ENCODE peak calls at places on chromosomes 6 and 20, in five cellular contexts. I, G, X, U and S are unnamed samples.

GRCh38 chr20:62776692-62777527 is 19.4 kb upstream of the MRGBP start:
- DNase-seq in I (peak; percentile 40), G (no peak), X (peak; percentile 46), U (no peak), S (no peak)

GRCh38 chr6:37338745-37339255 is 15.0 kb upstream of the RNF8 start:
- DNase-seq in I (no peak), G (no peak), X (no peak), U (no peak), S (no peak)

GRCh38 chr6:117206951-117207687 is 58.2 kb upstream of the VGLL2 start:
- DNase-seq in I (no peak), G (no peak), X (peak; percentile 49), U (peak; percentile 31), S (no peak)

GRCh38 chr20:62716198-62716940 is 7.7 kb downstream of the NTSR1 start:
- DNase-seq in I (peak; percentile 40), G (no peak), X (no peak), U (no peak), S (no peak)

GRCh38 chr6:5851261-5851757 is 155.4 kb downstream of the NRN1 start:
- DNase-seq in I (peak; percentile 64), G (no peak), X (peak; percentile 43), U (no peak), S (peak; percentile 35)

GRCh38 chr20:54070187-54070987 is at the start of gene BCAS1:
- DNase-seq in I (no peak), G (no peak), X (no peak), U (no peak), S (no peak)

GRCh38 chr6:38517005-38517404 is 122.7 kb downstream of the BTBD9 start:
- DNase-seq in I (no peak), G (no peak), X (peak; percentile 34), U (no peak), S (no peak)

GRCh38 chr20:56393133-56393472 is 658 bp downstream of the CSTF1 start:
- DNase-seq in I (no peak), G (no peak), X (peak; percentile 8), U (no peak), S (no peak)

GRCh38 chr6:157651731-157652490 is 171.1 kb upstream of the SNX9 start:
- DNase-seq in I (no peak), G (no peak), X (no peak), U (no peak), S (no peak)

GRCh38 chr6:158787395-158787794 is 31.8 kb downstream of the EZR start:
- DNase-seq in I (no peak), G (no peak), X (no peak), U (no peak), S (no peak)

GRCh38 chr6:116328528-116328903 is 42.2 kb upstream of the DSE start:
- DNase-seq in I (no peak), G (no peak), X (no peak), U (no peak), S (no peak)

GRCh38 chr20:35544436-35544835 is 2.6 kb downstream of the ERGIC3 start:
- DNase-seq in I (no peak), G (no peak), X (no peak), U (no peak), S (no peak)

GRCh38 chr6:138278326-138278725 is 60.0 kb upstream of the PBOV1 start:
- DNase-seq in I (no peak), G (no peak), X (peak; percentile 59), U (peak; percentile 9), S (no peak)

GRCh38 chr6:72579865-72580264 is 42.0 kb upstream of the KCNQ5 start:
- DNase-seq in I (no peak), G (no peak), X (peak; percentile 66), U (no peak), S (no peak)

GRCh38 chr6:113796040-113796439 is 61.1 kb upstream of the MARCKS start:
- DNase-seq in I (no peak), G (no peak), X (no peak), U (no peak), S (no peak)

GRCh38 chr6:34374112-34374907 is 18.2 kb downstream of the NUDT3 start:
- DNase-seq in I (no peak), G (no peak), X (no peak), U (no peak), S (no peak)

DNA sequence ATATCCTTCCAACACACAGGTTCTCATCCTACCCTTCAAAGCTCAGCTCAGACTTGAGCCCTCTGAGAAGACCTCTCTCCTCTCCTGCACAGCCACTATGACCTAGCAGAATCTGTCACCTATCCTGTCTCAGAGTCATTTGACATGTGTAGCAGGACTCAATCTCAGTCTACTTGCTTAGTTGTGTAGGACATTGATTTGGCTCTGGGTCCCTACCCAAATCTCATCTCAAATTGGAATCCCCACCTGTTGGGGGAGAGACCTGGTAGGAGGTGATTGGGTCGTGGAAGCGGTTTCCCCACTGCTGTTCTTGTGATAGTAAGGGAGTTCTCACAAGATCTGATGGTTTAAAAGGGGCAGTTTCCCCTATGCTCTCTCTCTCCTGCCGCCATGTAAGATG is 297.9 kb downstream of the CD83 start:
- DNase-seq in I (no peak), G (no peak), X (no peak), U (no peak), S (no peak)
- H3K4me3 ChIP-seq in I (no peak overlapping the region), G (no peak overlapping the region), X (no peak overlapping the region), U (no peak overlapping the region), S (no peak overlapping the region)

GRCh38 chr6:104959453-104959858 is 2.5 kb downstream of the LIN28B start:
- DNase-seq in I (no peak), G (no peak), X (no peak), U (no peak), S (no peak)
- H3K4me3 ChIP-seq in I (no peak overlapping the region), G (no peak overlapping the region), X (no peak overlapping the region), U (peak overlapping the region; percentile 49), S (no peak overlapping the region)

GRCh38 chr6:30790734-30791383 is 46.5 kb upstream of the IER3 start:
- DNase-seq in I (no peak), G (no peak), X (no peak), U (no peak), S (no peak)
- H3K4me3 ChIP-seq in I (no peak overlapping the region), G (no peak overlapping the region), X (no peak overlapping the region), U (no peak overlapping the region), S (no peak overlapping the region)

GRCh38 chr6:42338573-42339218 is 113.0 kb downstream of the TRERF1 start:
- DNase-seq in I (no peak), G (no peak), X (peak; percentile 95), U (no peak), S (no peak)
- H3K4me3 ChIP-seq in I (no peak overlapping the region), G (no peak overlapping the region), X (no peak overlapping the region), U (no peak overlapping the region), S (no peak overlapping the region)

GRCh38 chr6:107405002-107405401 is 54.4 kb downstream of the PDSS2 start:
- DNase-seq in I (no peak), G (no peak), X (no peak), U (no peak), S (no peak)
- H3K4me3 ChIP-seq in I (no peak overlapping the region), G (no peak overlapping the region), X (no peak overlapping the region), U (no peak overlapping the region), S (no peak overlapping the region)

DNA sequence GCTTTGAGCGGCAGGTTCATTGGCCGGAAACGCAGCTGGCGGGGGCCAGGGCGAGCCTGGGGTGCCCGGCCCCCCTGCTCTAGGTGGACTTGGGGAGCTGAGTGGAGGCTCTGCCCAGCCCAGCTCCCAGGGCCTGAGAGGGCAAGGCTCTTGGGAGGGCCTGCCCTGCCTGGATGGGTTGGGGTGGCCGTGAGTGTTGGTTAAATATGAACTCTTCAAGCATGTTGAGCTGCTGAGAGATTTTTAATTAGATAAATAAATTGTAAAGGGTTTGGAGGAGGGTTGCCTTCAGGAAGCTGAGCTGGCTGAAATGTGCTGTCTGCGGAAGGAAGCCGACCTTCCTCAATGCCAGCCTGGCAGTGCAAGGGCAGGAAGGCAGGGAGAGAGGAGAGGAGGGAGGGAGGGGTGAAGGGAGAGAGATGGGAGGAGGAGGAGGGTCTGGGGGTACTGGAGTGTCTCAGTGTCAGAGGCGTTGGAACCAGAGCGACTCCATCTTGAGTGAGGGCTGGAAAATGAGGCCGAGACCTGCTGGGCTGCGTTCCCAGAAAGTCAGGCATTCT is 39.4 kb upstream of the PMEPA1 start:
- DNase-seq in I (no peak), G (no peak), X (no peak), U (no peak), S (no peak)
- H3K4me3 ChIP-seq in I (peak overlapping the region; percentile 39), G (peak overlapping the region; percentile 19), X (no peak overlapping the region), U (no peak overlapping the region), S (peak overlapping the region; percentile 55)

DNA sequence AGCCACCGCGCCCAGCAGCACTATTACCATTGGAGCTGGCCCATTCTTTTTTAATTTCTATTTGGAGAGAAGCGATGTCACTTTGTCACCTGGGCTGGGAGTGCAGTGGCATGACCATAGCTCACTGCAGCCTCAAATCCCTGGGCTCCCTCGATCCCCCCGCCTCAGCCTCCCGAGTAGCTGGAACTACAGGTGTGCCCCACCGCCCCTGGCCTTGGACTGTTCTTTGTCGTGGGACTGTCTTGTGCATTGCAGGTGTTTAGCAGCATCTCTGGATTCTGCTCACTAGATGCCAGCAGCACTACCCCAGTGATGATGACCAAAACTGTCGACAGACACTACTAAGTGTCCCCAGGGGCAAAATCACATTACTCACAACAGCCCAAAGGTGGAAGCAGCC is 80.3 kb downstream of the PRND start:
- DNase-seq in I (no peak), G (no peak), X (no peak), U (no peak), S (no peak)
- H3K4me3 ChIP-seq in I (no peak overlapping the region), G (no peak overlapping the region), X (no peak overlapping the region), U (no peak overlapping the region), S (no peak overlapping the region)

GRCh38 chr20:16518784-16519084 is 54.5 kb downstream of the KIF16B start:
- DNase-seq in I (no peak), G (no peak), X (no peak), U (no peak), S (no peak)

GRCh38 chr20:16518068-16518783 is 55.0 kb downstream of the KIF16B start:
- DNase-seq in I (no peak), G (no peak), X (peak; percentile 71), U (peak; percentile 9), S (no peak)

GRCh38 chr20:16514145-16514544 is 59.1 kb downstream of the KIF16B start:
- DNase-seq in I (no peak), G (no peak), X (no peak), U (no peak), S (no peak)
- H3K4me3 ChIP-seq in I (no peak overlapping the region), G (no peak overlapping the region), X (no peak overlapping the region), U (no peak overlapping the region), S (no peak overlapping the region)

GRCh38 chr6:75349262-75349984 is 64.8 kb upstream of the TMEM30A start:
- DNase-seq in I (no peak), G (peak; percentile 28), X (peak; percentile 14), U (peak; percentile 68), S (peak; percentile 36)

GRCh38 chr6:75350808-75351207 is 66.2 kb upstream of the TMEM30A start:
- DNase-seq in I (no peak), G (no peak), X (no peak), U (no peak), S (no peak)

GRCh38 chr6:75347797-75348610 is 63.4 kb upstream of the TMEM30A start:
- DNase-seq in I (no peak), G (no peak), X (no peak), U (no peak), S (no peak)

GRCh38 chr6:75350156-75350555 is 65.6 kb upstream of the TMEM30A start:
- DNase-seq in I (no peak), G (no peak), X (no peak), U (no peak), S (no peak)

DNA sequence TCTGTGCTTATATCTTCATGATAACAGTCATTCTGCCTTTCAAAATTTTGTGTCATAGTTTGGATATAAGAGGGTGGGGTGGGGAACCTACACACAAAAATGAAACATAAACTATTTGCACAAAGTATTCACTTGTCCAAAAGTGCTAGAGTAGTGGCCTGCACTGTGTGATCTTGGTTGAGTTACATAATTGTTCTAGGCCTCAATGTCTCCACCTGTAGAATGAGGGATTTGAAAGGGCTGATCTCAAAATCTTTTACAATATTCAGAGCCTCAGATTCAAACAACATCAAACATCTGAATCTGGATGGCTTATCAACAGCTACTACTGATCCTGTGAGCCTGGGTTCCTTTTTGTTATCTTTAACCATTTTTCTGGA is 64.3 kb upstream of the TMEM30A start:
- DNase-seq in I (no peak), G (no peak), X (no peak), U (no peak), S (no peak)
- H3K4me3 ChIP-seq in I (no peak overlapping the region), G (peak overlapping the region; percentile 15), X (no peak overlapping the region), U (no peak overlapping the region), S (peak overlapping the region; percentile 47)